ENCODE peak calls at places on chromosomes 5 and 9, in nine cellular contexts. L, W, M, Z, H, U, C, R and X are unnamed samples.

GRCh38 chr5:137487600-137487999 is 11.5 kb downstream of the SPOCK1 start:
- DNase-seq in M (no peak), R (no peak), W (no peak), C (no peak), Z (no peak), L (peak; percentile 28), U (no peak), H (peak; percentile 94), X (no peak)

GRCh38 chr5:110150199-110150598 is 460.5 kb downstream of the MAN2A1 start:
- DNase-seq in H (peak; percentile 77), R (no peak), U (no peak), W (no peak), Z (no peak), C (no peak), M (no peak), L (peak; percentile 80), X (no peak)

GRCh38 chr9:93592389-93593021 is 16.1 kb downstream of the PHF2 start:
- DNase-seq in W (no peak), H (no peak), M (peak; percentile 31), C (no peak), U (no peak), R (no peak), L (no peak), Z (peak; percentile 86), X (no peak)

GRCh38 chr9:2833096-2833495 is 10.8 kb downstream of the PUM3 start:
- DNase-seq in R (no peak), M (no peak), H (no peak), L (no peak), Z (no peak), C (no peak), U (no peak), W (no peak), X (no peak)

GRCh38 chr5:149254506-149254905 is 17.2 kb upstream of the AFAP1L1 start:
- DNase-seq in L (peak; percentile 41), H (no peak), M (no peak), W (no peak), R (no peak), Z (peak; percentile 47), U (no peak), C (peak; percentile 7), X (no peak)

GRCh38 chr5:14445581-14446290 is 135.9 kb upstream of the OTULINL start:
- DNase-seq in H (peak; percentile 74), Z (peak; percentile 94), C (no peak), W (no peak), U (no peak), L (peak; percentile 48), R (no peak), M (no peak), X (no peak)

GRCh38 chr9:6068983-6069382 is 53.6 kb upstream of the RANBP6 start:
- DNase-seq in W (no peak), R (no peak), U (no peak), M (peak; percentile 79), Z (no peak), C (no peak), H (no peak), L (no peak), X (peak; percentile 55)

GRCh38 chr5:149656576-149657182 is 73.4 kb upstream of the PPARGC1B start:
- DNase-seq in H (no peak), R (peak; percentile 72), C (peak; percentile 85), Z (peak; percentile 82), L (peak; percentile 23), M (no peak), U (no peak), W (no peak), X (no peak)

GRCh38 chr5:9094582-9094981 is 451.3 kb downstream of the SEMA5A start:
- DNase-seq in W (no peak), C (no peak), H (peak; percentile 15), R (no peak), L (peak; percentile 20), U (no peak), Z (no peak), M (no peak), X (no peak)

GRCh38 chr9:75197521-75197920 is 109.2 kb downstream of the OSTF1 start:
- DNase-seq in H (peak; percentile 23), M (no peak), W (no peak), U (no peak), C (no peak), Z (no peak), R (no peak), L (peak; percentile 14), X (no peak)

GRCh38 chr9:81690251-81690851 is 1.0 kb upstream of the TLE1 start:
- DNase-seq in R (peak; percentile 70), M (peak; percentile 2), H (peak; percentile 33), C (peak; percentile 90), W (peak; percentile 83), U (peak; percentile 53), L (no peak), Z (peak; percentile 78), X (no peak)

GRCh38 chr5:122362361-122362760 is 50.3 kb downstream of the SNCAIP start:
- DNase-seq in L (peak; percentile 63), R (no peak), C (no peak), W (no peak), H (peak; percentile 90), Z (peak; percentile 61), M (no peak), U (no peak), X (no peak)

GRCh38 chr5:122355324-122355723 is 43.3 kb downstream of the SNCAIP start:
- DNase-seq in C (no peak), U (no peak), L (no peak), H (no peak), W (no peak), R (no peak), M (no peak), Z (no peak), X (no peak)

GRCh38 chr5:122354293-122354692 is 42.3 kb downstream of the SNCAIP start:
- DNase-seq in Z (peak; percentile 32), L (no peak), H (no peak), M (no peak), U (no peak), C (no peak), R (no peak), W (no peak), X (no peak)

GRCh38 chr5:122356868-122357267 is 44.8 kb downstream of the SNCAIP start:
- DNase-seq in M (no peak), L (no peak), Z (peak; percentile 16), H (no peak), U (no peak), R (no peak), C (no peak), W (no peak), X (no peak)

DNA sequence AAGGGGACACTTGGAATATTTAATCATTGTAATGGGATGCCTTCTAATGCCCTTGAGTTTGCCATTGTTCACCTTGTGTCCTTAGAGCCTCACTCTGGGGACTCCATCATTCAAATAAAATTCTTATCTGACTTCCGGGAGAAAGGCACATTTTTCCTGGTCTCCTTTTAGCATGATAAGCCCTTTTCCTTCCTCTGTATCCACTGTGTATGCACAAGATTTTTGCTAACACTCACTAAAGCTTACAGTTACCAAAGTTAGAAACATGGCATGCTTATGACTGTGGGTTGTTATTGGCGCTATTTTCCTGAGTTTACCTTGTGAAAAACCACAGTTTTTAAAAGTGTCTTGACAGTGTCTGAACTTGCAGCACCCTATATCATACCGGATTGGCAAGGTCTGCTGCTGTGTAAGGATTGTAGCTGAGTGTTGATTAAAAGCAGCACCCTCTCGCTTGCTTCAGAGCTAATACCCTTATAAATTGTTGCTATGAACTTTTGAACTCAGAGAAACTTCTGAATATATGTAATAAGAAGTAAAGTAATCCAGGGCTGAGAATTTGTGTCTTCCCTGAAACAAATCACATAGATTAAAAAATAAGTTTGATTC is 46.4 kb downstream of the SNCAIP start:
- DNase-seq in R (no peak), M (no peak), H (no peak), C (no peak), W (no peak), Z (no peak), U (no peak), L (no peak), X (no peak)
- H3K36me3 ChIP-seq in R (no peaks in the 10 kb centered on the region), M (no peaks in the 10 kb centered on the region), H (no peaks in the 10 kb centered on the region), C (no peaks in the 10 kb centered on the region), W (no peaks in the 10 kb centered on the region), Z (no peaks in the 10 kb centered on the region), U (no peaks in the 10 kb centered on the region), L (no peaks in the 10 kb centered on the region), X (no peaks in the 10 kb centered on the region)

DNA sequence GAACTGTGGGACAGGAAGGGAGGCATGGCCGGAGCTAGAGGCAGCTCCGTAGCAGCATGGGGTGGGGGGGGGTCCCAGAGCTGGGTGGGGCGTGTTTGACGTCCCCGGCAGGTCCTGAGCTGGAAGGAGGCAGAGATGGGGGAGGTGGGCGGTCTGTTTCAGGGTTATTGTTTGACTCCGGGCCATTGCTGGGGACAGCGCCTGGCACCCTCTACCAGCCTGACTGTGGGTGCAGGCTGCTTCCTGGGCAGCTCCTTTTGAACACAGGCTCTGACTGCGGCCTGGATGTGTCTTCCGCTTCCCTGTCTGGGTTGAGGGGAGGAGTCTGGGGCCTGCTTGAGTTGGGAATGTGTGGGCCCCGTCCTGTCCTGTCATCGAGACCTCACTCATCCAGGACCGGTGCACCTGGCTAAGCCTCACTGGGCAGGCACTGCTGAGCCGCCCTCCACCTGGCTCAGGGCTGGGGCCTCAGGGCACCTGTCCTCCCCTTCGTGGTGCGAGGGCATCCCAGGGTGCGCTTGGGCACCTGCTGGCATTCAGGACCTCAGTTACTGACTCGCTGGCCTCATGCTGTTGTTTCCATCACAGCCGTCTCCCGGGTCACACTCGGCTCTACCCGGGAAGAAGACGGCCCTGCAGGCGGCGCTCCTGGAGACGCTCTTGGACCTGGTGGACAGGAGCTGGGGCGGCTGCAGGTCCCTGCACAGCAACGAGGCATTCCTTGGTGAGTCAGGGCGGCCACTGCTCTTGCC is 26.5 kb downstream of the CEP72 start:
- DNase-seq in U (peak; percentile 41), H (no peak), M (no peak), W (peak; percentile 54), Z (no peak), R (no peak), C (no peak), L (no peak), X (no peak)
- H3K36me3 ChIP-seq in U (peaks cover 70% of the 10 kb centered on the region), H (peaks cover 15% of the 10 kb centered on the region), M (peaks cover 61% of the 10 kb centered on the region), W (peaks cover 47% of the 10 kb centered on the region), Z (peaks cover 18% of the 10 kb centered on the region), R (peaks cover 97% of the 10 kb centered on the region), C (no peaks in the 10 kb centered on the region), L (peaks cover 9% of the 10 kb centered on the region), X (peaks cover 25% of the 10 kb centered on the region)

DNA sequence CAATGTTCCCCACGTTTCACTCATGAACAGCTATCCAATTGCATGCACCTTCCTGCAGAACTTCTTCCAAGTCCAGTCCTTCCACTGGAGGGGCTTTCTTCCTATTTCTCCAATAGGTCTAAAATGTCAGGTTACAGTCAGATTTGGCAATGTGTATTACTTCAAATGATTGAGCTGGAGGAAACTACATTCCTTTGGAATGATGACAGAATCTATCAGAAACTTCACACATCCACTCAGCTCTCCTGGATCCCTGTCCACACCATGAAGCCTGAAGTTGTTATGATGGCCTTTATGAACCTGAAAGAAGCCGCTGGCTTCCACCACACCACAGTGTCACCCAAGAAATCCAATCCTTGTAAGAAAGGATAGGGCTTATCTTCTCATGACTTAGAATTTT is 32.2 kb downstream of the FBXW2 start:
- DNase-seq in H (no peak), M (no peak), W (no peak), C (no peak), L (peak; percentile 3), R (no peak), U (no peak), Z (no peak), X (no peak)
- H3K36me3 ChIP-seq in H (peaks cover 25% of the 10 kb centered on the region), M (peaks cover 59% of the 10 kb centered on the region), W (peaks cover 41% of the 10 kb centered on the region), C (no peaks in the 10 kb centered on the region), L (peaks cover 14% of the 10 kb centered on the region), R (peaks cover 75% of the 10 kb centered on the region), U (peaks cover 74% of the 10 kb centered on the region), Z (peaks cover 7% of the 10 kb centered on the region), X (peaks cover 38% of the 10 kb centered on the region)

DNA sequence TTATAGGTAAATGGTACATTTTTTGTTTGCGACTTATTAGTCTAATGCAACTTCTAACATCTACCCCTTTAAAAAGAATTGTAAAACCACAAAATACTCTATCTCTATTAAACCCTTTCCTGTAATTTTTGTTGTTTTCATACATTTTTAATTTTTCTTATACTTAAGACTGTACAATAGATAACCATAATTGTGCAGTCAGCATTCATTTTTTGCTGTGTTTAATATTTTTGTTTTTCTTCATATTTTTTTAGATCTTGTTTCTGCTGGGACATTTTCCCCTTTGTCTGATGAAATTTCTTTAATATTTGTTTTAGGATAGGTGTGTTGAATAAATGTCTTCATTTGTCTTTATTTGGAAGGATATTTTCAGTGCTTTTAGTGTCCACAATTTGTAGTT is 19.9 kb downstream of the OR1J1 start:
- DNase-seq in R (no peak), C (no peak), L (no peak), W (no peak), U (no peak), Z (no peak), M (no peak), H (no peak), X (no peak)
- H3K36me3 ChIP-seq in R (no peaks in the 10 kb centered on the region), C (no peaks in the 10 kb centered on the region), L (no peaks in the 10 kb centered on the region), W (no peaks in the 10 kb centered on the region), U (no peaks in the 10 kb centered on the region), Z (no peaks in the 10 kb centered on the region), M (no peaks in the 10 kb centered on the region), H (no peaks in the 10 kb centered on the region), X (no peaks in the 10 kb centered on the region)